ENCODE peak calls at places on chromosomes 6 and 20, in seven cellular contexts. L is fibroblast of mammary gland, N is A549, M is WTC11, Y is HCT116, G is lung, A is dorsolateral prefrontal cortex. V is an unnamed sample.

GRCh38 chr20:47419953-47420352 is 63.5 kb upstream of the ZMYND8 start:
- DNase-seq in Y (no peak), M (no peak), A (no peak), G (no peak), L (no peak), N (no peak), V (no peak)

GRCh38 chr20:47181056-47181862 is 175.2 kb downstream of the ZMYND8 start:
- DNase-seq in G (no peak), M (peak; percentile 38), Y (peak; percentile 54), L (peak; percentile 82), A (no peak), N (peak; percentile 82), V (peak; percentile 84)

GRCh38 chr6:79872303-79872702 is 75.0 kb downstream of the ELOVL4 start:
- DNase-seq in N (no peak), G (no peak), Y (no peak), L (peak; percentile 15), M (no peak), A (no peak), V (peak; percentile 18)

GRCh38 chr20:62824476-62825287 is 7.8 kb downstream of the COL9A3 start:
- DNase-seq in M (peak; percentile 73), A (no peak), Y (no peak), L (no peak), N (no peak), G (no peak), V (no peak)

GRCh38 chr6:31972709-31973350 is 892 bp upstream of the DXO start:
- DNase-seq in A (no peak), Y (no peak), L (peak; percentile 63), M (no peak), N (no peak), G (no peak), V (no peak)

GRCh38 chr20:50328161-50328979 is 137.7 kb downstream of the CEBPB start:
- DNase-seq in Y (no peak), A (no peak), N (no peak), G (no peak), L (no peak), M (no peak), V (no peak)

GRCh38 chr6:25899123-25899522 is 25.1 kb upstream of the SLC17A3 start:
- DNase-seq in N (no peak), A (no peak), L (peak; percentile 2), M (no peak), G (no peak), Y (no peak), V (no peak)

GRCh38 chr6:163281661-163282060 is 132.9 kb upstream of the QKI start:
- DNase-seq in G (no peak), Y (no peak), A (no peak), M (no peak), N (no peak), L (no peak), V (no peak)

GRCh38 chr20:41316009-41316408 is 1.5 kb downstream of the ZHX3 start:
- DNase-seq in G (no peak), L (no peak), A (no peak), Y (no peak), N (no peak), M (no peak), V (no peak)

GRCh38 chr20:63141531-63141930 is 74.4 kb downstream of the YTHDF1 start:
- DNase-seq in A (peak; percentile 28), Y (no peak), M (no peak), N (no peak), L (no peak), G (no peak), V (no peak)

GRCh38 chr20:20410678-20411077 is 42.8 kb downstream of the INSM1 start:
- DNase-seq in A (peak; percentile 65), G (no peak), M (peak; percentile 48), L (no peak), N (no peak), Y (no peak), V (no peak)

GRCh38 chr20:9021699-9022098 is 47.2 kb upstream of the PLCB4 start:
- DNase-seq in Y (no peak), N (peak; percentile 50), G (no peak), A (no peak), L (no peak), M (no peak), V (peak; percentile 21)

GRCh38 chr6:64774881-64775280 is 932.1 kb downstream of the EYS start:
- DNase-seq in Y (no peak), A (no peak), G (no peak), M (no peak), N (peak; percentile 1), L (no peak), V (no peak)

GRCh38 chr6:166632731-166633130 is 5.7 kb upstream of the RPS6KA2 start:
- DNase-seq in M (no peak), N (no peak), A (no peak), Y (no peak), G (no peak), L (no peak), V (no peak)

GRCh38 chr6:85660181-85660611 is 17.5 kb upstream of the SYNCRIP start:
- DNase-seq in N (peak; percentile 70), L (peak; percentile 97), A (peak; percentile 53), Y (peak; percentile 72), G (no peak), M (no peak), V (peak; percentile 81)

DNA sequence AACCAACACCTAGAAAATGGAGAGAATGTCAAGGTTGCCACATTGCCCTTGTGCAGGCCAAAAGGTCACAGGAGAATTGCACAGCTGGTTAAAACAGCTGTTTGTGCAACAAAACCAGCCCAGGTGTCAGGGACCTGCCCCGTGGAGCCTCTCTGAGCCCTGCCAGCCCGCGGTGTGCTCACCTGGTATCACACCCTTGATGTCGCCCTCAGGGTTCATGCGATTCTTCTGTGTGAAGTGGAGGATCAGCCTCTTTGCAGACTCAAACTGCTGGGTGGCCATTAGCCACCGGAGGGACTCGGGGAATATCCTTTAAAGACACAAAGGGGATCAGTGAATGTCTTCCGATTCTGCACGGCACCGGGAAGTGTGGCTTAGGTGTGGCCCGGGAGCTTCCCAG is 39.2 kb downstream of the PSMG4 start:
- DNase-seq in Y (no peak), A (peak; percentile 4), G (no peak), N (no peak), M (no peak), L (no peak), V (no peak)
- TF ChIP-seq CTCF in Y (no peak), A (no peak), G (no peak), N (no peak), M (no peak), L (no peak), V (no peak)

DNA sequence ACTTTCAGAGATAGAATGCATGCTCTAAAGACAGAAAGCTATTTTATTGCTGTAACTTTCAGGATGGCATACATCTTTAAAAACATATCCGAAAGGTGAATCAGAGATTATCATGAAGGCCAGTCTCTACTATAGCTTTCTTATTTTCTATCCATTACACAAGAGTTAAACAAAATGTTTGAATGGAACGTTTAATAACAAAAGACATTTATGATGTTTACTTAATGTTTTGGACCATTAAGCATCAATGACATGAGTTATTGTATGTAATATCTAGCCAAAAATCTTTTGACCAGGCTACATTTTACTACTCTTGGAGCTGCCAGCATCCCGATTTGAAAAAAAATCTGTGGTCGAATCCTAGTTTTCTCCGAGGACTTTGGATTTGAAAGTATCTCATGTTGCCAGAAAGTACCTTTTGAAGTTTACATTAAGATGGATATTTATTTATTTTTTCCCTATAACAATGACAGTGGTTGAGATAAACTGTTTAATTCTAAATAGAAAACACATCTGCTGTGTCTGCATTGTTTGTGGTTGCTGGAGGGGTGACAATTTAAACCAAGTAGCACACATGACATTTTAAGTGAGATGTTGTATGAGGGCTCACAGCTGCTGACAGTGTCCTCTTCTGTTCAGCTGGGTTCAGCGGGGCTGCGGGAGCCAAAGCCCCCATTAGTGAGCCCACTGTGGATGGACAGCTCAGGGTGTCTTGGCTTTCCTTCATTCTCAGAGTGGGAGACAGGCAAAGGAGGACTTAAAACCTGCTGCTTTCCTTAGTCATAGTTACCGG is 293.6 kb upstream of the TCF21 start:
- DNase-seq in G (no peak), L (peak; percentile 54), A (no peak), Y (no peak), M (no peak), N (peak; percentile 67), V (no peak)
- TF ChIP-seq CTCF in G (no peak), L (no peak), A (no peak), Y (no peak), M (no peak), N (no peak), V (no peak)

DNA sequence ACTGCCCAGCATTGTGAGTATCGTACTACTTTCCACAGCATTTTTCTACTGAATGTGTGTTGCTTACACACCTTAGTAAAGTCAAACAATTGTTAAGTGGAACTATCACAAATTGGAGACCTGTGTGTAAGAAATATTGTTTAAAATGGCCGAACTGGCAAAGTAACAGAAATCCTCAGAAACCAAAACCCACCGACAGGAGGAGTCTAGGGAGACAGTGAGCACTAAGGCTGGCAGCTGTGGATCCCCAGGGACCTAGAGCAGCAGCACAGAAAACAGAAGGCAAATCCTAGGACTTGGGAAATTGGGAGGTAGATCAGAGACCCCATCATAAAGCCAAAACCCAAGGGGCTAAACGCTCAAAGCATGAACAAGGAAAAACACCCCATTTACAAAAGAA is 69.9 kb downstream of the SESN1 start:
- DNase-seq in G (no peak), L (peak; percentile 35), A (no peak), Y (no peak), N (no peak), M (peak; percentile 30), V (no peak)
- TF ChIP-seq CTCF in G (no peak), L (peak; percentile 24), A (no peak), Y (no peak), N (no peak), M (no peak), V (no peak)

GRCh38 chr20:56187791-56188190 is 60.7 kb upstream of the MC3R start:
- DNase-seq in N (peak; percentile 28), L (no peak), A (no peak), M (no peak), G (no peak), Y (no peak), V (peak; percentile 62)
- TF ChIP-seq CTCF in N (no peak), L (no peak), A (peak; percentile 52), M (no peak), G (no peak), Y (no peak), V (peak; percentile 48)

V was measured in MCF 10A.